ENCODE peak calls at places on chromosomes 6 and 20, in ten cellular contexts. One of them, this sample, is unnamed.

GRCh38 chr6:109944448-109944847 is 33.7 kb upstream of the GPR6 start:
- DNase-seq in neural progenitor cell: no peak
- DNase-seq in H1: peak
- DNase-seq in cardiac muscle cell: no peak
- DNase-seq in psoas muscle: no peak
- DNase-seq in AG10803: no peak
- DNase-seq in bronchial epithelial cell: peak
- DNase-seq in lung: no peak
- DNase-seq in HFF-Myc: no peak
- DNase-seq in foreskin fibroblast: no peak
- DNase-seq in this sample: no peak

GRCh38 chr6:34148864-34149810 is 3.2 kb upstream of the GRM4 start:
- DNase-seq in neural progenitor cell: peak
- DNase-seq in H1: no peak
- DNase-seq in cardiac muscle cell: no peak
- DNase-seq in psoas muscle: no peak
- DNase-seq in AG10803: no peak
- DNase-seq in bronchial epithelial cell: no peak
- DNase-seq in lung: no peak
- DNase-seq in HFF-Myc: no peak
- DNase-seq in foreskin fibroblast: no peak
- DNase-seq in this sample: no peak

GRCh38 chr6:3500262-3501001 is 43.6 kb upstream of the SLC22A23 start:
- DNase-seq in neural progenitor cell: no peak
- DNase-seq in H1: no peak
- DNase-seq in cardiac muscle cell: no peak
- DNase-seq in psoas muscle: no peak
- DNase-seq in AG10803: peak
- DNase-seq in bronchial epithelial cell: peak
- DNase-seq in lung: no peak
- DNase-seq in HFF-Myc: peak
- DNase-seq in foreskin fibroblast: peak
- DNase-seq in this sample: no peak

GRCh38 chr20:1538655-1539054 is 18.9 kb downstream of the SIRPD start:
- DNase-seq in neural progenitor cell: no peak
- DNase-seq in H1: no peak
- DNase-seq in cardiac muscle cell: no peak
- DNase-seq in psoas muscle: no peak
- DNase-seq in AG10803: no peak
- DNase-seq in bronchial epithelial cell: peak
- DNase-seq in lung: no peak
- DNase-seq in HFF-Myc: no peak
- DNase-seq in foreskin fibroblast: no peak
- DNase-seq in this sample: no peak

GRCh38 chr6:113668712-113669408 is 188.3 kb upstream of the MARCKS start:
- DNase-seq in neural progenitor cell: no peak
- DNase-seq in H1: no peak
- DNase-seq in cardiac muscle cell: peak
- DNase-seq in psoas muscle: no peak
- DNase-seq in AG10803: peak
- DNase-seq in bronchial epithelial cell: no peak
- DNase-seq in lung: no peak
- DNase-seq in HFF-Myc: no peak
- DNase-seq in foreskin fibroblast: no peak
- DNase-seq in this sample: no peak

GRCh38 chr6:96834070-96834469 is 3.2 kb downstream of the GPR63 start:
- DNase-seq in neural progenitor cell: no peak
- DNase-seq in H1: no peak
- DNase-seq in cardiac muscle cell: no peak
- DNase-seq in psoas muscle: no peak
- DNase-seq in AG10803: no peak
- DNase-seq in bronchial epithelial cell: no peak
- DNase-seq in lung: no peak
- DNase-seq in HFF-Myc: no peak
- DNase-seq in foreskin fibroblast: no peak
- DNase-seq in this sample: no peak

GRCh38 chr6:157551041-157551832 is 170.2 kb downstream of the ZDHHC14 start:
- DNase-seq in neural progenitor cell: no peak
- DNase-seq in H1: no peak
- DNase-seq in cardiac muscle cell: no peak
- DNase-seq in psoas muscle: no peak
- DNase-seq in AG10803: no peak
- DNase-seq in bronchial epithelial cell: peak
- DNase-seq in lung: no peak
- DNase-seq in HFF-Myc: no peak
- DNase-seq in foreskin fibroblast: no peak
- DNase-seq in this sample: no peak

GRCh38 chr6:163367388-163368183 is 46.9 kb upstream of the QKI start:
- DNase-seq in neural progenitor cell: no peak
- DNase-seq in H1: no peak
- DNase-seq in cardiac muscle cell: no peak
- DNase-seq in psoas muscle: no peak
- DNase-seq in AG10803: no peak
- DNase-seq in bronchial epithelial cell: peak
- DNase-seq in lung: peak
- DNase-seq in HFF-Myc: no peak
- DNase-seq in foreskin fibroblast: no peak
- DNase-seq in this sample: no peak

GRCh38 chr20:37500311-37500710 is 20.7 kb upstream of the NNAT start:
- DNase-seq in neural progenitor cell: no peak
- DNase-seq in H1: no peak
- DNase-seq in cardiac muscle cell: no peak
- DNase-seq in psoas muscle: no peak
- DNase-seq in AG10803: no peak
- DNase-seq in bronchial epithelial cell: no peak
- DNase-seq in lung: no peak
- DNase-seq in HFF-Myc: no peak
- DNase-seq in foreskin fibroblast: no peak
- DNase-seq in this sample: no peak

GRCh38 chr20:44736170-44737021 is 9.3 kb upstream of the KCNK15 start:
- DNase-seq in neural progenitor cell: peak
- DNase-seq in H1: peak
- DNase-seq in cardiac muscle cell: peak
- DNase-seq in psoas muscle: no peak
- DNase-seq in AG10803: peak
- DNase-seq in bronchial epithelial cell: peak
- DNase-seq in lung: peak
- DNase-seq in HFF-Myc: no peak
- DNase-seq in foreskin fibroblast: peak
- DNase-seq in this sample: no peak

GRCh38 chr20:44733341-44734069 is 12.2 kb upstream of the KCNK15 start:
- DNase-seq in neural progenitor cell: peak
- DNase-seq in H1: no peak
- DNase-seq in cardiac muscle cell: peak
- DNase-seq in psoas muscle: peak
- DNase-seq in AG10803: peak
- DNase-seq in bronchial epithelial cell: peak
- DNase-seq in lung: peak
- DNase-seq in HFF-Myc: no peak
- DNase-seq in foreskin fibroblast: peak
- DNase-seq in this sample: peak

GRCh38 chr20:44735816-44736169 is 9.9 kb upstream of the KCNK15 start:
- DNase-seq in neural progenitor cell: no peak
- DNase-seq in H1: no peak
- DNase-seq in cardiac muscle cell: no peak
- DNase-seq in psoas muscle: no peak
- DNase-seq in AG10803: no peak
- DNase-seq in bronchial epithelial cell: no peak
- DNase-seq in lung: no peak
- DNase-seq in HFF-Myc: no peak
- DNase-seq in foreskin fibroblast: no peak
- DNase-seq in this sample: no peak

GRCh38 chr20:44737116-44737515 is 8.5 kb upstream of the KCNK15 start:
- DNase-seq in neural progenitor cell: no peak
- DNase-seq in H1: no peak
- DNase-seq in cardiac muscle cell: no peak
- DNase-seq in psoas muscle: no peak
- DNase-seq in AG10803: no peak
- DNase-seq in bronchial epithelial cell: no peak
- DNase-seq in lung: no peak
- DNase-seq in HFF-Myc: no peak
- DNase-seq in foreskin fibroblast: no peak
- DNase-seq in this sample: no peak

GRCh38 chr20:44734938-44735337 is 10.7 kb upstream of the KCNK15 start:
- DNase-seq in neural progenitor cell: peak
- DNase-seq in H1: no peak
- DNase-seq in cardiac muscle cell: peak
- DNase-seq in psoas muscle: no peak
- DNase-seq in AG10803: peak
- DNase-seq in bronchial epithelial cell: peak
- DNase-seq in lung: no peak
- DNase-seq in HFF-Myc: no peak
- DNase-seq in foreskin fibroblast: peak
- DNase-seq in this sample: no peak
- TF ChIP-seq CTCF in neural progenitor cell: peak
- TF ChIP-seq CTCF in H1: peak
- TF ChIP-seq CTCF in cardiac muscle cell: peak
- TF ChIP-seq CTCF in psoas muscle: no peak
- TF ChIP-seq CTCF in AG10803: peak
- TF ChIP-seq CTCF in bronchial epithelial cell: peak
- TF ChIP-seq CTCF in lung: no peak
- TF ChIP-seq CTCF in HFF-Myc: no peak
- TF ChIP-seq CTCF in foreskin fibroblast: no peak
- TF ChIP-seq CTCF in this sample: no peak

DNA sequence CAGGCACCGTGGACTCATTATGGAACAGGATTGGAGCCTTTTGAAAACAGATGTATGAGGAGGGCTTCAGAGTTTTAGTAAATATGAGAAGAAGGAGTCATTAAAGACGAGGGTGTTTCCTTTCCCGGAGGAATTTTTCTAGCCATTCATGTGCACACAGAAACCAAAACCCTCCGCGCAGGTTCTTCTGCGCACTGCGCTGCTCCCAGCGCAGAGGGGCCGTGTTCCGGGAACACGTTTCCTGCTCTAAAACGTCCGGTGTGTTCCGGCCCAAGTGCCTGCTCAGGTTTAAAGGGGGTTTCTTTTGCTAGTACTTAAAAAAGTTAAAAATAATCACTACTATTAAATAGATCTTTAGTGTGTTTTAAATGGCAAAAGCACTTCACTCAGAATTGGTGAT is 11.6 kb downstream of the GPR31 start:
- DNase-seq in neural progenitor cell: no peak
- DNase-seq in H1: no peak
- DNase-seq in cardiac muscle cell: no peak
- DNase-seq in psoas muscle: no peak
- DNase-seq in AG10803: no peak
- DNase-seq in bronchial epithelial cell: no peak
- DNase-seq in lung: no peak
- DNase-seq in HFF-Myc: no peak
- DNase-seq in foreskin fibroblast: no peak
- DNase-seq in this sample: no peak
- H3K4me3 ChIP-seq in neural progenitor cell: peak
- H3K4me3 ChIP-seq in H1: no peak
- H3K4me3 ChIP-seq in cardiac muscle cell: no peak
- H3K4me3 ChIP-seq in psoas muscle: no peak
- H3K4me3 ChIP-seq in AG10803: no peak
- H3K4me3 ChIP-seq in bronchial epithelial cell: no peak
- H3K4me3 ChIP-seq in lung: no peak
- H3K4me3 ChIP-seq in HFF-Myc: no peak
- H3K4me3 ChIP-seq in foreskin fibroblast: no peak
- H3K4me3 ChIP-seq in this sample: no peak

DNA sequence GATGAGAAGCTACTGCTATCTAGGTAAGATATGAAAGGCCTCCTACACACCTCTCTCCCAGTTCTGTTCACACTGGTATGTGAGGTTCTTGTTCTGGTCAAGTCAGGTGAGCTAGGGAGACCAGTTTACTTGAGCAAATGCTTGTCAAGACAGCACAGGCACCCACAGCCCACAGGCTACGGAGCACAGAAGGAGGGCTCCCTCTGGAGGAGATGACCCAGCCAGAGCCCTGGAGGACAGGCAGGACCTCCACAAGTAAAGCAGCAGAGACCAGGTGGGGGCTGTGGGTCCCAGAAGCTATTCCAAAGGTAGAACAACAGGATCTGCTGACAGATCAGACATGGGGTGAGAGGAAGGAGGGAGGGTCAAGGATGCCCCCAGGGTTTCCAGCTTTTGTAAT is 13.2 kb downstream of the MMP24OS start:
- DNase-seq in neural progenitor cell: no peak
- DNase-seq in H1: no peak
- DNase-seq in cardiac muscle cell: no peak
- DNase-seq in psoas muscle: no peak
- DNase-seq in AG10803: no peak
- DNase-seq in bronchial epithelial cell: peak
- DNase-seq in lung: no peak
- DNase-seq in HFF-Myc: no peak
- DNase-seq in foreskin fibroblast: no peak
- DNase-seq in this sample: no peak
- TF ChIP-seq CTCF in neural progenitor cell: no peak
- TF ChIP-seq CTCF in H1: peak
- TF ChIP-seq CTCF in cardiac muscle cell: peak
- TF ChIP-seq CTCF in psoas muscle: no peak
- TF ChIP-seq CTCF in AG10803: peak
- TF ChIP-seq CTCF in bronchial epithelial cell: peak
- TF ChIP-seq CTCF in lung: no peak
- TF ChIP-seq CTCF in HFF-Myc: peak
- TF ChIP-seq CTCF in foreskin fibroblast: no peak
- TF ChIP-seq CTCF in this sample: no peak

GRCh38 chr6:159169193-159169555 is at the start of gene FNDC1:
- DNase-seq in neural progenitor cell: peak
- DNase-seq in H1: no peak
- DNase-seq in cardiac muscle cell: no peak
- DNase-seq in psoas muscle: peak
- DNase-seq in AG10803: peak
- DNase-seq in bronchial epithelial cell: no peak
- DNase-seq in lung: no peak
- DNase-seq in HFF-Myc: no peak
- DNase-seq in foreskin fibroblast: no peak
- DNase-seq in this sample: peak

GRCh38 chr6:159169557-159170332 is 545 bp downstream of the FNDC1 start:
- DNase-seq in neural progenitor cell: peak
- DNase-seq in H1: no peak
- DNase-seq in cardiac muscle cell: peak
- DNase-seq in psoas muscle: peak
- DNase-seq in AG10803: peak
- DNase-seq in bronchial epithelial cell: peak
- DNase-seq in lung: no peak
- DNase-seq in HFF-Myc: no peak
- DNase-seq in foreskin fibroblast: peak
- DNase-seq in this sample: peak

GRCh38 chr6:159168536-159169192 is 536 bp upstream of the FNDC1 start:
- DNase-seq in neural progenitor cell: peak
- DNase-seq in H1: no peak
- DNase-seq in cardiac muscle cell: peak
- DNase-seq in psoas muscle: peak
- DNase-seq in AG10803: peak
- DNase-seq in bronchial epithelial cell: no peak
- DNase-seq in lung: peak
- DNase-seq in HFF-Myc: no peak
- DNase-seq in foreskin fibroblast: peak
- DNase-seq in this sample: peak

GRCh38 chr6:159170999-159171712 is 2.0 kb downstream of the FNDC1 start:
- DNase-seq in neural progenitor cell: peak
- DNase-seq in H1: no peak
- DNase-seq in cardiac muscle cell: peak
- DNase-seq in psoas muscle: peak
- DNase-seq in AG10803: peak
- DNase-seq in bronchial epithelial cell: peak
- DNase-seq in lung: no peak
- DNase-seq in HFF-Myc: no peak
- DNase-seq in foreskin fibroblast: peak
- DNase-seq in this sample: peak

GRCh38 chr6:159170333-159170672 is 1.1 kb downstream of the FNDC1 start:
- DNase-seq in neural progenitor cell: no peak
- DNase-seq in H1: no peak
- DNase-seq in cardiac muscle cell: no peak
- DNase-seq in psoas muscle: no peak
- DNase-seq in AG10803: peak
- DNase-seq in bronchial epithelial cell: no peak
- DNase-seq in lung: no peak
- DNase-seq in HFF-Myc: no peak
- DNase-seq in foreskin fibroblast: no peak
- DNase-seq in this sample: no peak
- H3K4me3 ChIP-seq in neural progenitor cell: peak
- H3K4me3 ChIP-seq in H1: peak
- H3K4me3 ChIP-seq in cardiac muscle cell: peak
- H3K4me3 ChIP-seq in psoas muscle: peak
- H3K4me3 ChIP-seq in AG10803: peak
- H3K4me3 ChIP-seq in bronchial epithelial cell: no peak
- H3K4me3 ChIP-seq in lung: no peak
- H3K4me3 ChIP-seq in HFF-Myc: no peak
- H3K4me3 ChIP-seq in foreskin fibroblast: peak
- H3K4me3 ChIP-seq in this sample: peak